ENCODE peak calls at places on chromosomes 7 and 10, in four cellular contexts. J is GM12878, X is HEK293T, E is K562. B is an unnamed sample.
A peak's percentile ranks its signal among the peaks of the same experiment; 100 is the strongest.

GRCh38 chr10:48606530-48607355 is 1.9 kb upstream of the ARHGAP22 start:
- DNase-seq in J (no peak), X (no peak), E (no peak), B (no peak)

GRCh38 chr7:2004841-2005351 is 227.8 kb downstream of the MAD1L1 start:
- DNase-seq in J (no peak), X (no peak), E (no peak), B (no peak)

GRCh38 chr10:118692911-118693310 is 61.9 kb downstream of the CACUL1 start:
- DNase-seq in J (no peak), X (no peak), E (no peak), B (no peak)

GRCh38 chr7:11742496-11742895 is 89.5 kb downstream of the THSD7A start:
- DNase-seq in J (no peak), X (peak; percentile 43), E (no peak), B (no peak)

GRCh38 chr10:97765201-97765600 is 6.6 kb downstream of the SFRP5 start:
- DNase-seq in J (no peak), X (no peak), E (no peak), B (no peak)

GRCh38 chr10:32207544-32207943 is 139.4 kb downstream of the EPC1 start:
- DNase-seq in J (no peak), X (peak; percentile 49), E (peak; percentile 65), B (peak; percentile 59)

GRCh38 chr7:5428470-5429252 is 5.0 kb upstream of the TNRC18 start:
- DNase-seq in J (no peak), X (no peak), E (peak; percentile 51), B (peak; percentile 78)

GRCh38 chr10:88379575-88379974 is 203.5 kb downstream of the RNLS start:
- DNase-seq in J (no peak), X (no peak), E (no peak), B (no peak)

GRCh38 chr10:47264797-47265281 is 35.2 kb upstream of the GDF10 start:
- DNase-seq in J (no peak), X (no peak), E (no peak), B (peak; percentile 51)

GRCh38 chr7:43071604-43072003 is 40.8 kb upstream of the HECW1 start:
- DNase-seq in J (no peak), X (no peak), E (peak; percentile 32), B (no peak)
- TF ChIP-seq FOXK2 in J (no peak), X (no peak), E (no peak), B (no peak)

GRCh38 chr10:113111900-113112853 is 162.1 kb downstream of the TCF7L2 start:
- DNase-seq in J (no peak), X (no peak), E (no peak), B (peak; percentile 63)
- TF ChIP-seq FOXK2 in J (no peak), X (no peak), E (no peak), B (no peak)

GRCh38 chr7:25006225-25006624 is 26.2 kb upstream of the OSBPL3 start:
- DNase-seq in J (no peak), X (no peak), E (no peak), B (no peak)
- TF ChIP-seq FOXK2 in J (no peak), X (no peak), E (no peak), B (no peak)

GRCh38 chr7:15508258-15508657 is 53.6 kb downstream of the AGMO start:
- DNase-seq in J (no peak), X (no peak), E (no peak), B (no peak)
- TF ChIP-seq FOXK2 in J (no peak), X (no peak), E (no peak), B (no peak)

GRCh38 chr10:114694062-114694461 is 36.0 kb upstream of the ABLIM1 start:
- DNase-seq in J (no peak), X (no peak), E (no peak), B (no peak)
- TF ChIP-seq FOXK2 in J (no peak), X (no peak), E (no peak), B (no peak)

GRCh38 chr7:40882071-40882658 is 747.4 kb downstream of the SUGCT start:
- DNase-seq in J (no peak), X (no peak), E (no peak), B (no peak)
- TF ChIP-seq FOXK2 in J (no peak), X (no peak), E (no peak), B (no peak)

GRCh38 chr10:21989453-21990154 is 13.9 kb downstream of the DNAJC1 start:
- DNase-seq in J (no peak), X (peak; percentile 49), E (peak; percentile 64), B (peak; percentile 53)
- TF ChIP-seq FOXK2 in J (no peak), X (no peak), E (no peak), B (no peak)

GRCh38 chr10:102280397-102281015 is 35.2 kb downstream of the GBF1 start:
- DNase-seq in J (no peak), X (no peak), E (no peak), B (no peak)
- TF ChIP-seq FOXK2 in J (peak; percentile 77), X (no peak), E (no peak), B (no peak)

GRCh38 chr7:120743128-120743527 is 114.8 kb downstream of the TSPAN12 start:
- DNase-seq in J (no peak), X (no peak), E (no peak), B (no peak)
- TF ChIP-seq FOXK2 in J (no peak), X (no peak), E (no peak), B (no peak)